ENCODE peak calls at places on chromosomes 7 and 10, in ten cellular contexts. One of them, this sample, is unnamed. For H3K9me3, the result is how much of the 10 kb centered on the place peaks cover.

GRCh38 chr7:116554436-116554835 is 29.6 kb downstream of the CAV1 start:
- DNase-seq in heart left ventricle: peak
- DNase-seq in sigmoid colon: no peak
- DNase-seq in transverse colon: no peak
- DNase-seq in HepG2: no peak
- DNase-seq in esophagus squamous epithelium: no peak
- DNase-seq in prostate gland: no peak
- DNase-seq in tibial nerve: peak
- DNase-seq in A549: no peak
- DNase-seq in body of pancreas: no peak
- DNase-seq in this sample: no peak

GRCh38 chr10:59773088-59773487 is 19.8 kb upstream of the MRLN start:
- DNase-seq in heart left ventricle: no peak
- DNase-seq in sigmoid colon: no peak
- DNase-seq in transverse colon: no peak
- DNase-seq in HepG2: no peak
- DNase-seq in esophagus squamous epithelium: no peak
- DNase-seq in prostate gland: no peak
- DNase-seq in tibial nerve: no peak
- DNase-seq in A549: no peak
- DNase-seq in body of pancreas: no peak
- DNase-seq in this sample: no peak

GRCh38 chr7:128322040-128322643 is 21.6 kb downstream of the RBM28 start:
- DNase-seq in heart left ventricle: no peak
- DNase-seq in sigmoid colon: no peak
- DNase-seq in transverse colon: no peak
- DNase-seq in HepG2: peak
- DNase-seq in esophagus squamous epithelium: no peak
- DNase-seq in prostate gland: no peak
- DNase-seq in tibial nerve: no peak
- DNase-seq in A549: no peak
- DNase-seq in body of pancreas: peak
- DNase-seq in this sample: no peak

GRCh38 chr7:17679427-17679826 is 260.9 kb downstream of the SNX13 start:
- DNase-seq in heart left ventricle: peak
- DNase-seq in sigmoid colon: peak
- DNase-seq in transverse colon: no peak
- DNase-seq in HepG2: no peak
- DNase-seq in esophagus squamous epithelium: no peak
- DNase-seq in prostate gland: no peak
- DNase-seq in tibial nerve: peak
- DNase-seq in A549: no peak
- DNase-seq in body of pancreas: peak
- DNase-seq in this sample: no peak

GRCh38 chr7:70133291-70133690 is 535.0 kb downstream of the AUTS2 start:
- DNase-seq in heart left ventricle: no peak
- DNase-seq in sigmoid colon: no peak
- DNase-seq in transverse colon: no peak
- DNase-seq in HepG2: no peak
- DNase-seq in esophagus squamous epithelium: no peak
- DNase-seq in prostate gland: no peak
- DNase-seq in tibial nerve: no peak
- DNase-seq in A549: no peak
- DNase-seq in body of pancreas: no peak
- DNase-seq in this sample: no peak

GRCh38 chr7:84258628-84259027 is 64.0 kb upstream of the SEMA3A start:
- DNase-seq in heart left ventricle: no peak
- DNase-seq in sigmoid colon: no peak
- DNase-seq in transverse colon: no peak
- DNase-seq in HepG2: no peak
- DNase-seq in esophagus squamous epithelium: no peak
- DNase-seq in prostate gland: no peak
- DNase-seq in tibial nerve: no peak
- DNase-seq in A549: no peak
- DNase-seq in body of pancreas: no peak
- DNase-seq in this sample: no peak

GRCh38 chr10:116421815-116422214 is 5.8 kb upstream of the PNLIPRP3 start:
- DNase-seq in heart left ventricle: no peak
- DNase-seq in sigmoid colon: no peak
- DNase-seq in transverse colon: no peak
- DNase-seq in HepG2: no peak
- DNase-seq in esophagus squamous epithelium: no peak
- DNase-seq in prostate gland: no peak
- DNase-seq in tibial nerve: no peak
- DNase-seq in A549: no peak
- DNase-seq in body of pancreas: no peak
- DNase-seq in this sample: no peak

GRCh38 chr10:5570979-5571810 is 46.4 kb downstream of the CALML3 start:
- DNase-seq in heart left ventricle: no peak
- DNase-seq in sigmoid colon: no peak
- DNase-seq in transverse colon: no peak
- DNase-seq in HepG2: peak
- DNase-seq in esophagus squamous epithelium: no peak
- DNase-seq in prostate gland: no peak
- DNase-seq in tibial nerve: no peak
- DNase-seq in A549: no peak
- DNase-seq in body of pancreas: no peak
- DNase-seq in this sample: peak

DNA sequence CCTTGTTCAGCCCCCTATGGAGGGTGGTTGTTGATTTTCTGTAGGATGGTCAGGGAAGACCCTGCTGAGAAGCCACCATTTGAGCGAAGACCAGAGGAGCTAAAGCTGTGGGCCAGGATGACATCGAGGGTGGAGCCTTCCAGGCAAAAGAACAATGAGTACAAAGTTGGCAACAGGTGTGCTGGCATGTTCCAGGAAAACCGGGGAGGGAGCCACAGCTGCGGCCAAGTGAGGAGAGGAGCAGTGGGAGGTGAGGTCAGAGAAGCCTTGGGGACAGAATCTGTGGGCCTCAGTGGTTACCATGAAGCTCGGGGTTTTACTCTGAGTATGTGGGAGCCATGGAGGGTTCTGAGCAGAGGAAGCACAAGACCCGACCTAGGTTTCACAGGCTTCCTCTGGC is 75.6 kb upstream of the ZNF479 start:
- DNase-seq in heart left ventricle: no peak
- DNase-seq in sigmoid colon: no peak
- DNase-seq in transverse colon: no peak
- DNase-seq in HepG2: no peak
- DNase-seq in esophagus squamous epithelium: no peak
- DNase-seq in prostate gland: no peak
- DNase-seq in tibial nerve: no peak
- DNase-seq in A549: no peak
- DNase-seq in body of pancreas: no peak
- DNase-seq in this sample: no peak
- H3K9me3 ChIP-seq in heart left ventricle: under half
- H3K9me3 ChIP-seq in sigmoid colon: under half
- H3K9me3 ChIP-seq in transverse colon: under half
- H3K9me3 ChIP-seq in HepG2: half or more
- H3K9me3 ChIP-seq in esophagus squamous epithelium: under half
- H3K9me3 ChIP-seq in prostate gland: under half
- H3K9me3 ChIP-seq in tibial nerve: half or more
- H3K9me3 ChIP-seq in A549: under half
- H3K9me3 ChIP-seq in body of pancreas: under half
- H3K9me3 ChIP-seq in this sample: under half

GRCh38 chr7:32942783-32943653 is 14.2 kb upstream of the FKBP9 start:
- DNase-seq in heart left ventricle: peak
- DNase-seq in sigmoid colon: peak
- DNase-seq in transverse colon: peak
- DNase-seq in HepG2: peak
- DNase-seq in esophagus squamous epithelium: no peak
- DNase-seq in prostate gland: peak
- DNase-seq in tibial nerve: peak
- DNase-seq in A549: peak
- DNase-seq in body of pancreas: peak
- DNase-seq in this sample: peak

GRCh38 chr7:32941181-32941995 is 15.9 kb upstream of the FKBP9 start:
- DNase-seq in heart left ventricle: no peak
- DNase-seq in sigmoid colon: no peak
- DNase-seq in transverse colon: no peak
- DNase-seq in HepG2: peak
- DNase-seq in esophagus squamous epithelium: no peak
- DNase-seq in prostate gland: no peak
- DNase-seq in tibial nerve: no peak
- DNase-seq in A549: no peak
- DNase-seq in body of pancreas: no peak
- DNase-seq in this sample: no peak

GRCh38 chr7:32937344-32938174 is 19.7 kb upstream of the FKBP9 start:
- DNase-seq in heart left ventricle: peak
- DNase-seq in sigmoid colon: peak
- DNase-seq in transverse colon: peak
- DNase-seq in HepG2: peak
- DNase-seq in esophagus squamous epithelium: no peak
- DNase-seq in prostate gland: peak
- DNase-seq in tibial nerve: peak
- DNase-seq in A549: no peak
- DNase-seq in body of pancreas: peak
- DNase-seq in this sample: no peak

GRCh38 chr7:32943654-32944030 is 13.6 kb upstream of the FKBP9 start:
- DNase-seq in heart left ventricle: no peak
- DNase-seq in sigmoid colon: no peak
- DNase-seq in transverse colon: no peak
- DNase-seq in HepG2: no peak
- DNase-seq in esophagus squamous epithelium: no peak
- DNase-seq in prostate gland: no peak
- DNase-seq in tibial nerve: no peak
- DNase-seq in A549: no peak
- DNase-seq in body of pancreas: no peak
- DNase-seq in this sample: no peak

DNA sequence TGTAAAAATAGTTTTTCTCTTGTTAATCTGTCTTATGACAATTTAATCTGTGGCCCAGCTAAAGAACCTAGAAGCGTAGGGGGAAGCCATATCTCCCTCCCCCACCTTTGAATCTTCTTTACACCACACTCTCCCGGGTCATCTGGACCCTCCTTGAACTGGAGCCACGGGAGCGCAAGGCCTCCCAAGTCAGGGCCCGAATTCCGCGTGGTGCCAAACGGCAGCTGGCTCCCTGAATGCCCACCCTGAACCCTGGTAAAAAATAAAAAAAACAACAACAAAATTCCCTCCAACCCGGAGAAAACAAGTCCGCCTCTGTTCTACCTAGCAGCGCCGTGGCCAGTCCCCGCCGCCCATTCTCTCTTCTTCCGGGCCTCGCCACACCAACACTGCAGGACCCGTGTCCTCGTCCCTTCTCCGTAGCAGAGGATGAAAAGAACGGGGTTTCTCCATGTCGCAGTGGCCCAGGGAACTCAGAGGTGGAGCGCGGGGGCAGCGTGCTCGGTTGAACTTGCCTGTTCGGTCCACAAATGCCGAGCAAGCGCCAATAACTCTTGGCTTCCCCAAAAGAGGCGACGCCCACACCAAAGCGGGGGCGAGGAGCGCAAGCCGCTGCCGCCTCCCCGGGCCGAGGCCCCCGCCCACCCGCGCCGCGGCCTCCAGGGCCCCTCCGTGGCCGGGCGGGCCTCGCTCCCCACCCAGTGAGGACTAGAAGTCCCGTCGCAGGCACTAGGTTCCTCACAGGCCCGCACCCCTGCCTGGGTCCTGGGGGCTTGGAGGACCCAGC is 15.1 kb upstream of the FKBP9 start:
- DNase-seq in heart left ventricle: peak
- DNase-seq in sigmoid colon: peak
- DNase-seq in transverse colon: peak
- DNase-seq in HepG2: peak
- DNase-seq in esophagus squamous epithelium: no peak
- DNase-seq in prostate gland: peak
- DNase-seq in tibial nerve: peak
- DNase-seq in A549: peak
- DNase-seq in body of pancreas: peak
- DNase-seq in this sample: peak
- TF ChIP-seq POLR2A in heart left ventricle: no peak
- TF ChIP-seq POLR2A in sigmoid colon: no peak
- TF ChIP-seq POLR2A in transverse colon: no peak
- TF ChIP-seq POLR2A in HepG2: no peak
- TF ChIP-seq POLR2A in esophagus squamous epithelium: no peak
- TF ChIP-seq POLR2A in prostate gland: no peak
- TF ChIP-seq POLR2A in tibial nerve: no peak
- TF ChIP-seq POLR2A in A549: no peak
- TF ChIP-seq POLR2A in body of pancreas: no peak
- TF ChIP-seq POLR2A in this sample: no peak

DNA sequence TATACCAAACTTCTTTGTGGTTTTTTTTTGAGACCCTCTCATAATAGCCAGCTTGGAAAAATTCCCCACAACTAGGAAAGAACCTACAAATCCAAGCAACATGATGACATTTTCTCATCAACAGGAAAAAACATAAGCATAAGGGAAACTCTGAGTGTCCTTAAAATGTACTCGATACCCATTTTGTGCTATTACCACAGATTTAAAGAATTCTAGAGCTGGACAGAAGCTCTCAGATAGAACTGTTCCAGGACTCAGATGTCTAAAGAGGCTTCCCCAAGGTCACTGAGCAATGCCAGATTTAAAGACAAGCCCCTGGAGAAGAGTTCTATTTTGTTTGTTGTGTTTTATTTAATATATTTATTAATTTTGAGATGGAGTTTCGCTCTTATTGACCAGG is 214.9 kb upstream of the KLF14 start:
- DNase-seq in heart left ventricle: no peak
- DNase-seq in sigmoid colon: no peak
- DNase-seq in transverse colon: no peak
- DNase-seq in HepG2: no peak
- DNase-seq in esophagus squamous epithelium: no peak
- DNase-seq in prostate gland: no peak
- DNase-seq in tibial nerve: no peak
- DNase-seq in A549: no peak
- DNase-seq in body of pancreas: no peak
- DNase-seq in this sample: no peak
- H3K9me3 ChIP-seq in heart left ventricle: under half
- H3K9me3 ChIP-seq in sigmoid colon: under half
- H3K9me3 ChIP-seq in transverse colon: under half
- H3K9me3 ChIP-seq in HepG2: under half
- H3K9me3 ChIP-seq in esophagus squamous epithelium: under half
- H3K9me3 ChIP-seq in prostate gland: under half
- H3K9me3 ChIP-seq in tibial nerve: under half
- H3K9me3 ChIP-seq in A549: under half
- H3K9me3 ChIP-seq in body of pancreas: under half
- H3K9me3 ChIP-seq in this sample: under half

DNA sequence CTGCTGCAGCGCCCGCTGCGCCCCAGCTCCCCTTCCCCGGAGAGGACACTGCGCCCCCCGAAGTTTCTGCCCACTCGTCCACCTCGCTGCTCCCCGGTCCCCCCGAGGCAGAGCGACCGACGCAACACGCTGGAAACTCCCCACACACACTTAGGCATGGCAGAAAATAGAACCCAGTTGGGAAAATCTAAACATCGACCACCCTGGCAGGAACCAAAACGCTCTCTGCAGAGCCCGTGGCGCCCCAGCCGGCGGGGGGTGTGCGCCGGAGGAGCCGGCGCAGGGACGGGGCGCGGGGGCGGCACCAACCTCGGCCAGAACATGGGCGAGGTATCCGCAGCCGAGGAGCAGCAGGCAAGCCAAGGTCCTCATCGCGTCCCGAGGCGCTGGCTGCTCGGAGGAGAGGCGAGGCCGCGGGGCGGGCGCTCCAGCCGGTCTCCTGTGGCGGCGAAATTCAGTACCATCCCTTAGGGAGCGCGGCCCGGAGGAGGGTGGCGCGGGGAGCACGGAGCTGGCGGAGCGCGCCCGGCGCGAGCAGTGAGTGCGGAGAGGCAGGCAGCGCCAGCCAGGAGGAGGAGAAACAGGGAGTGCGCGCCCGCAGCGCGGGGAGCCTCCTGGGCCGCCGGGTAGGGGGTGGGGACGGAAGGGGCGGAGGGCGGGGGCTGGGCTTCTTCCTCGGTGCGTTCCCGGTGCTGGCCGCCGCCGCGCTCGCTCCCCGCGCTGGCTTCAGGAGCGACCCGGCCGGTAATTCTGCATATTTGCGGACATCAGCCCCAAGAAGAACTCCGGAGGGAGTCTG is 817 bp downstream of the PDGFA start:
- DNase-seq in heart left ventricle: peak
- DNase-seq in sigmoid colon: peak
- DNase-seq in transverse colon: peak
- DNase-seq in HepG2: no peak
- DNase-seq in esophagus squamous epithelium: no peak
- DNase-seq in prostate gland: peak
- DNase-seq in tibial nerve: peak
- DNase-seq in A549: peak
- DNase-seq in body of pancreas: peak
- DNase-seq in this sample: peak
- TF ChIP-seq POLR2A in heart left ventricle: peak
- TF ChIP-seq POLR2A in sigmoid colon: peak
- TF ChIP-seq POLR2A in transverse colon: peak
- TF ChIP-seq POLR2A in HepG2: no peak
- TF ChIP-seq POLR2A in esophagus squamous epithelium: peak
- TF ChIP-seq POLR2A in prostate gland: peak
- TF ChIP-seq POLR2A in tibial nerve: peak
- TF ChIP-seq POLR2A in A549: peak
- TF ChIP-seq POLR2A in body of pancreas: peak
- TF ChIP-seq POLR2A in this sample: peak

This sample was measured in Peyer's patch.